ENCODE peak calls at places on chromosomes 5 and 9, in five cellular contexts. P, A, O, M and W are unnamed samples.

GRCh38 chr5:113059232-113059805 is 82.7 kb downstream of the DCP2 start:
- DNase-seq in A (no peak), M (no peak), O (no peak), P (no peak), W (no peak)

GRCh38 chr9:69556707-69557106 is 115.5 kb downstream of the APBA1 start:
- DNase-seq in O (no peak), M (no peak), P (no peak), A (no peak), W (no peak)

GRCh38 chr5:178145965-178146820 is 7.5 kb downstream of the NHP2 start:
- DNase-seq in M (peak; percentile 82), A (peak; percentile 84), O (peak; percentile 81), P (peak; percentile 81), W (peak; percentile 70)

GRCh38 chr5:74205745-74206570 is 434.6 kb downstream of the ENC1 start:
- DNase-seq in O (no peak), P (no peak), A (no peak), M (no peak), W (no peak)

GRCh38 chr5:112917453-112918005 is 4.5 kb downstream of the REEP5 start:
- DNase-seq in O (peak; percentile 30), M (no peak), A (no peak), P (no peak), W (no peak)

GRCh38 chr9:134381671-134382505 is 55.6 kb downstream of the RXRA start:
- DNase-seq in A (no peak), P (no peak), M (peak; percentile 36), O (peak; percentile 75), W (peak; percentile 48)

GRCh38 chr9:76756273-76756650 is 8.0 kb upstream of the PCA3 start:
- DNase-seq in O (no peak), M (peak; percentile 50), A (no peak), P (peak; percentile 6), W (peak; percentile 65)

GRCh38 chr9:27514551-27514950 is 9.5 kb upstream of the IFNK start:
- DNase-seq in A (peak; percentile 36), M (no peak), O (no peak), P (no peak), W (no peak)

GRCh38 chr5:6805835-6806234 is 92.6 kb downstream of the TENT4A start:
- DNase-seq in M (no peak), O (no peak), P (no peak), A (no peak), W (no peak)

GRCh38 chr5:6808462-6808861 is 95.2 kb downstream of the TENT4A start:
- DNase-seq in A (no peak), O (no peak), M (no peak), P (no peak), W (no peak)

GRCh38 chr5:6803981-6804550 is 90.8 kb downstream of the TENT4A start:
- DNase-seq in O (no peak), A (no peak), P (no peak), M (no peak), W (no peak)

GRCh38 chr5:6804766-6805165 is 91.5 kb downstream of the TENT4A start:
- DNase-seq in A (no peak), P (no peak), M (no peak), O (no peak), W (no peak)

DNA sequence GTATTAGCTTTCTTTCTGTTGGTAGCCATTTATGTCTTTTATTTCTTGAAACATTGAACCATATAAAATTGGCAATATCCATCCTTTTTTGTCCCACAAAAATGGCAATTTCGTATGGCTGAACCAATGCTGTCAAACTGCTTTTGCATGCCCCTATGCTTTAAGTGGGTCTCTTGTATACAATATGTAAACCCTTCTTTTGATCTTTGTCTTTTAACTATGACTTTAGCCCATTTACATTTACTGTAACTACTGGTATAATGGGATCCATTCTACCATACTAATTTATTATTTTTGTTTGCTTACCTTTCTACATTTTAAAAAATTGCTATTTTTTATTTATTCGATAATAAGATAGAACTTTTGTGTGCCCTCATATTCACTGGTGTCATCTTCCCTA is 93.4 kb downstream of the TENT4A start:
- DNase-seq in P (no peak), M (no peak), O (no peak), A (no peak), W (no peak)
- H3K4me3 ChIP-seq in P (no peak overlapping the region), M (no peak overlapping the region), O (no peak overlapping the region), A (no peak overlapping the region), W (no peak overlapping the region)

DNA sequence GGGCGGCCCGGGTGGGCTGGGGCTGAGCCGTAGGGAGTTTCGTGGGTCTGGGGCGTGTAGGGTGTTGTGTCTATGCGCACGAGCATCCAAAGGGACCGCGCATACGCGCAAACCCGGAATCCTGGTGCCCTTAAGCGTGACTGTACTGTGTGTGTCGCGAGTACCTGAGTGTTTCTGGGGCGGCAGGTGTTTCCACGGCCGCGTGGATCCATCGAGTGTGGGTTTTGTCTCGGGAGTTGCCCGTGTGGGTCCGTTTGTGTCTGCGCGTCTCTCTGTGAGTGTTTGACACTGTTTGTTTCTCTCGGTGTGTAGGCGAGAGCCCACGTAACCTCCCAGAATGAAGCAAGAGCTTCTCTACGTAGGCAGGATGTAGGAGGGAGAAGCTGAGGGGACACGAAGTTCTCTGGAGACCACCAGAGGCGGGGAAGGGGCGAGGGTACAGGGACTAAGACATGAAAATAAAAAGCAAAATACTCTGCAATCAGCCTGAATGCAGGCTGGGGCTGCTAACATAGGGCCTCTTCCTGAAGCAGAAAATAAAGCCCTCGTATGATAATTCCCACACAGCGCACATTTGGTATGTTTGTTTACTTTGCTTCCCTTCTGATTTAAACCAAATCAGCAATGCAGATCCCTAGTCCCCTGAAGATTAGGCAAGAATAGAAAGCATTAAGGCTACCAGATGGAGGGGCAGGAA is 583 bp upstream of the BRINP1 start:
- DNase-seq in M (no peak), A (no peak), P (no peak), O (no peak), W (no peak)
- H3K4me3 ChIP-seq in M (peak overlapping the region; percentile 44), A (peak overlapping the region; percentile 23), P (peak overlapping the region; percentile 63), O (no peak overlapping the region), W (no peak overlapping the region)

DNA sequence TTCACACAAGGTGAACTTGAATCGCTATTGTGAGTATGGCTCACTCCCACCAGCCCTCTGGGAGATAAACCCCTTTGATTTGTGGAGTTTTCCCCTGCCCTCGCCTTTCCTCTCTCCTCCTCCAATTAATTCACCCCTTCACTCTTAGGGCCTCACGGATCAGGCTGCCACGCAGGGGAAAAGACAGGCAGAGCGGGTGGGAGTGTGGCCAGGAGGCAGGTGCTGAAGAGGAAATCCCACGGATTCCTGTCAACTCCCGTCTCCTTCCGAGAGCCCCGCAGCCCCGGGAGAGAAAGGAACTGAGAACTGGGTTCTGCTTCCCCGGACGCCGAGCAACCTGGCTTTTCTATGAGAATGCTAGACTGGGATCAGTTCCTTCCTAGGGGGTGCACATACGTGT is 314.6 kb upstream of the TLE4 start:
- DNase-seq in M (peak; percentile 17), P (no peak), A (no peak), O (no peak), W (no peak)
- H3K4me3 ChIP-seq in M (no peak overlapping the region), P (no peak overlapping the region), A (peak overlapping the region; percentile 22), O (no peak overlapping the region), W (no peak overlapping the region)

GRCh38 chr9:127184641-127185040 is 62.2 kb upstream of the ANGPTL2 start:
- DNase-seq in P (no peak), A (no peak), M (no peak), O (no peak), W (no peak)
- H3K4me3 ChIP-seq in P (no peak overlapping the region), A (no peak overlapping the region), M (no peak overlapping the region), O (no peak overlapping the region), W (no peak overlapping the region)

GRCh38 chr9:116411506-116411905 is 257.9 kb downstream of the PAPPA start:
- DNase-seq in M (no peak), A (no peak), P (no peak), O (no peak), W (no peak)

GRCh38 chr9:116417464-116417863 is 263.9 kb downstream of the PAPPA start:
- DNase-seq in M (no peak), O (no peak), P (peak; percentile 41), A (no peak), W (no peak)

GRCh38 chr9:116416421-116416820 is 262.8 kb downstream of the PAPPA start:
- DNase-seq in P (no peak), M (no peak), A (no peak), O (no peak), W (no peak)

GRCh38 chr9:116409659-116410058 is 256.1 kb downstream of the PAPPA start:
- DNase-seq in O (no peak), A (no peak), P (no peak), M (no peak), W (no peak)

DNA sequence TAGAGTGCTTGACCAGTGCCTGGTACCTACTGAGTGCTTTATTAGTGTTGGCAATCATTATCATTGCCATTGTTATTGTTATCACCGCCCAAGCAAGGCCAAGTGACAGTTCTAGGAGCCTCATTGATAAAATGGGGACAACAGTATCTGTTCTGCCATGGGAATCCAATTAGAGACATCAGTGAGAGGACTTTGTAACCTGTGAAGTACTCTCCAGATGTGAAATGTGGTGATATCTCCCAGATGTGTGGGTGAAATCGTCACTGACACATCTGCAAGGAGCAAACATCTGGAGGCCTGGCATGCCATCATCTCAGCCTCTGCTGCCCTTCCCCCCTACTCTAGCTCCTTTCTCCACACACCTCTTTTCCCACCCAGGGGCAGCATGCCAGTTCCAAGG is 260.8 kb downstream of the PAPPA start:
- DNase-seq in M (no peak), P (no peak), A (no peak), O (no peak), W (no peak)
- H3K4me3 ChIP-seq in M (no peak overlapping the region), P (no peak overlapping the region), A (no peak overlapping the region), O (no peak overlapping the region), W (no peak overlapping the region)

GRCh38 chr9:101408374-101409078 is 9.9 kb downstream of the ZNF189 start:
- DNase-seq in P (no peak), O (no peak), A (no peak), M (no peak), W (no peak)
- H3K4me3 ChIP-seq in P (no peak overlapping the region), O (peak overlapping the region; percentile 4), A (no peak overlapping the region), M (no peak overlapping the region), W (no peak overlapping the region)

GRCh38 chr5:68333649-68334549 is 118.3 kb downstream of the PIK3R1 start:
- DNase-seq in A (no peak), M (no peak), P (peak; percentile 94), O (no peak), W (no peak)

GRCh38 chr5:68334550-68334880 is 119.0 kb downstream of the PIK3R1 start:
- DNase-seq in O (no peak), M (no peak), A (no peak), P (no peak), W (no peak)

GRCh38 chr5:68330564-68330963 is 115.0 kb downstream of the PIK3R1 start:
- DNase-seq in M (no peak), O (no peak), P (peak; percentile 61), A (no peak), W (no peak)

GRCh38 chr5:68331202-68332108 is 115.9 kb downstream of the PIK3R1 start:
- DNase-seq in A (no peak), O (no peak), P (peak; percentile 61), M (no peak), W (peak; percentile 69)

DNA sequence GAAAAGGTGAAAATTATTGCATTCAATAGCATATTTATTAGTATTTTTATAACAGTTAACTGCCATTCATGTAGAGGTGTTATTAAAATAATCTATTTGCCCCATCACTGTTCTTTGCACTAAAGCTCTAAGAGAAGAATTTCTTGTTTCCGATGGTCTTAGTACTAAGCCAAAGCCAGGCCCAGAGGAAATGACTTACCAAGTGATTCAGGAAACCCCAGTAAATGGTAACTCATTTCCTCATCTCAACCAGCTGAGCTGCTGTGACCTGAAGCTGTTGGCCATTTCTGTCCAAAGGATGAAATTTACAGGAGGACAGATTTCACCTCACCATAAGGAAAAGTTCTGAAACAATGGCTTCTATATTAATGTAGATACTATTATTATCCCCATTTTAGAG is 117.0 kb downstream of the PIK3R1 start:
- DNase-seq in O (no peak), A (no peak), P (peak; percentile 45), M (no peak), W (no peak)
- H3K4me3 ChIP-seq in O (no peak overlapping the region), A (no peak overlapping the region), P (no peak overlapping the region), M (no peak overlapping the region), W (no peak overlapping the region)